ENCODE peak calls at places on chromosomes 11 and 22, in nine cellular contexts. Q, M, U, S, K, V, J, H and Y are unnamed samples.

GRCh38 chr11:100756556-100756955 is 69.5 kb downstream of the ARHGAP42 start:
- DNase-seq in Q (peak), M (no peak), U (no peak), S (no peak), K (no peak), V (no peak), J (no peak), H (no peak), Y (no peak)

GRCh38 chr22:41485033-41485432 is 16.1 kb downstream of the ACO2 start:
- DNase-seq in Q (no peak), M (no peak), U (peak), S (no peak), K (no peak), V (no peak), J (no peak), H (no peak), Y (no peak)

GRCh38 chr11:116644948-116645305 is 127.9 kb downstream of the BUD13 start:
- DNase-seq in Q (no peak), M (no peak), U (peak), S (no peak), K (no peak), V (no peak), J (no peak), H (no peak), Y (no peak)

GRCh38 chr11:93128574-93128973 is 69.2 kb downstream of the SLC36A4 start:
- DNase-seq in Q (no peak), M (no peak), U (no peak), S (no peak), K (no peak), V (no peak), J (no peak), H (no peak), Y (no peak)

GRCh38 chr22:32421484-32421883 is 9.4 kb upstream of the RTCB start:
- DNase-seq in Q (no peak), M (no peak), U (no peak), S (no peak), K (no peak), V (no peak), J (no peak), H (no peak), Y (no peak)

GRCh38 chr11:74084796-74085541 is 76.1 kb upstream of the UCP3 start:
- DNase-seq in Q (peak), M (no peak), U (no peak), S (no peak), K (no peak), V (no peak), J (no peak), H (no peak), Y (no peak)

GRCh38 chr11:123231263-123231662 is 36.2 kb upstream of the CLMP start:
- DNase-seq in Q (peak), M (no peak), U (no peak), S (no peak), K (no peak), V (no peak), J (no peak), H (no peak), Y (no peak)

GRCh38 chr11:127345819-127346459 is 345.4 kb upstream of the KIRREL3 start:
- DNase-seq in Q (peak), M (no peak), U (no peak), S (no peak), K (no peak), V (peak), J (peak), H (no peak), Y (peak)

GRCh38 chr11:111461460-111462240 is 50.5 kb downstream of the BTG4 start:
- DNase-seq in Q (no peak), M (no peak), U (no peak), S (no peak), K (no peak), V (no peak), J (peak), H (no peak), Y (no peak)

GRCh38 chr11:2704356-2704755 is 4.6 kb upstream of the KCNQ1OT1 start:
- DNase-seq in Q (no peak), M (no peak), U (no peak), S (no peak), K (no peak), V (no peak), J (no peak), H (no peak), Y (no peak)

GRCh38 chr11:126410649-126411048 is 55.2 kb downstream of the ST3GAL4 start:
- DNase-seq in Q (peak), M (peak), U (no peak), S (no peak), K (no peak), V (no peak), J (no peak), H (no peak), Y (no peak)

GRCh38 chr11:117887431-117888139 is 11.1 kb upstream of the FXYD6 start:
- DNase-seq in Q (no peak), M (no peak), U (peak), S (no peak), K (no peak), V (no peak), J (no peak), H (no peak), Y (no peak)

GRCh38 chr11:132576706-132577105 is 955.6 kb downstream of the OPCML start:
- DNase-seq in Q (peak), M (no peak), U (no peak), S (no peak), K (no peak), V (no peak), J (no peak), H (no peak), Y (no peak)

GRCh38 chr22:30605449-30606110 is 1.4 kb upstream of the TCN2 start:
- DNase-seq in Q (peak), M (peak), U (peak), S (no peak), K (peak), V (peak), J (peak), H (peak), Y (no peak)

GRCh38 chr11:133726576-133726975 is 118.7 kb downstream of the SPATA19 start:
- DNase-seq in Q (no peak), M (no peak), U (no peak), S (no peak), K (no peak), V (no peak), J (no peak), H (no peak), Y (no peak)

GRCh38 chr11:59173080-59173963 is 1.4 kb downstream of the DTX4 start:
- DNase-seq in Q (peak), M (peak), U (peak), S (no peak), K (no peak), V (no peak), J (no peak), H (no peak), Y (peak)

GRCh38 chr11:26465270-26465669 is 106.8 kb downstream of the MUC15 start:
- DNase-seq in Q (no peak), M (no peak), U (no peak), S (no peak), K (no peak), V (no peak), J (no peak), H (no peak), Y (no peak)

GRCh38 chr11:64994318-64994717 is 2.5 kb downstream of the BATF2 start:
- DNase-seq in Q (no peak), M (no peak), U (no peak), S (no peak), K (no peak), V (no peak), J (no peak), H (no peak), Y (no peak)

GRCh38 chr11:64998141-64998540 is 1.4 kb upstream of the BATF2 start:
- DNase-seq in Q (no peak), M (no peak), U (peak), S (no peak), K (no peak), V (peak), J (no peak), H (no peak), Y (no peak)

GRCh38 chr11:64996327-64996709 is 453 bp downstream of the BATF2 start:
- DNase-seq in Q (no peak), M (no peak), U (no peak), S (no peak), K (no peak), V (no peak), J (no peak), H (no peak), Y (no peak)

GRCh38 chr11:64998690-64999431 is 2.1 kb upstream of the BATF2 start:
- DNase-seq in Q (no peak), M (no peak), U (peak), S (no peak), K (no peak), V (peak), J (no peak), H (no peak), Y (no peak)

DNA sequence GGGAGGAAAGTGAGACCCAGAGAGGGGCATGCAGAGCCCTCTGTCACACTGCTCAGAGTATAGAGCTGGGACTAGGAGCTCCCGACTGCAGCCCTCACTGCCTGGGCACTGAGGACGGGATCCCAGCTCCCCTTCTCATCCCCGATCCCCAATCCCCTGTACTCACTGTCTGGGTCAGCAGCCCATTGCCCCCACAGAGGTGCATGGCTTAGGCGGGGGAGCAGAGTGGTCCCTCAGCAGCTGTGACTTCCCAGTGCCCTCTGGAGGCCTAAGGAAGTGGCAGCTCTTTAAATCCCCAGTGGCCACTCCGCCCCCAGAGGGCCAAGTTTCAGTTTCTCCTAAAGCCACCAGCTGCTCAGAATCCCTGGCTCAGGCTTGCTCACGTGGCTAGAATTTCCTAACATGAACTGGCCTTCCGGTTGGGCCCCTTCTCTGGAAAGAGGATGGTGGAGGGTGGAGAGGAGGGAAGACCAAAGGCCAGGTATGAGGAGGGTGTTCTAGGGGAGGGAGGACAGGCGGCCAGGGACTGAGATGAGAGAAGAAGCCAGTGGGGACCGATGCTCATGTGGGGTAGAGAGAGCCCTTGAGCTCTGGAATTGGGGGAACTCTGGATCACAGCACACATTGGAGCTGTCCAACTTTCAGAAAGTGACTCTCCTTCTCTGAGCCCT is at the start of gene BATF2:
- DNase-seq in Q (peak), M (peak), U (peak), S (no peak), K (peak), V (peak), J (peak), H (no peak), Y (no peak)
- TF ChIP-seq CTCF in Q (peak), M (peak), U (peak), S (no peak), K (peak), V (no peak), J (peak), H (no peak), Y (peak)

GRCh38 chr11:119067371-119068222 is at the start of gene VPS11:
- DNase-seq in Q (peak), M (peak), U (peak), S (peak), K (peak), V (peak), J (peak), H (peak), Y (peak)
- TF ChIP-seq CTCF in Q (no peak), M (no peak), U (no peak), S (no peak), K (no peak), V (no peak), J (no peak), H (no peak), Y (no peak)

DNA sequence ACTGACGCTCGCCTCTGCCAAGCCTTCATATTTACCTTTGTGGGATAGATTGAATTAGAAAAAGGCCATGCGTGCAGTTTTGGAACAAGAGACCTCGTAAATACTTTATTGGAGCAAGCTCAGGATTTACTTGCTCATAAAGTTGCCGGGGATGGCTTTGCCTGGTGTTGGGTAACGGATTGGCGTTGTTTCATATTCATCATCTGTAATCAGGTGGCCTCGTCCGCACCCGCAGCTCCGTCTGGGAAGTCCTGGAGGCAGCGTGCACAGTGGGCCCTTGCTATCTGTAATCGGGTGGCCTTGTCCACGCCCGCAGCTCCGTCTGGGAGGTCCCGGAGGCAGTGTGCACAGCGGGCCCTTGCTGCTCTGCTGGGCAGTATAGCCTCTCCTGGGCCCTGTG is 1209.3 kb downstream of the BRD1 start:
- DNase-seq in Q (no peak), M (no peak), U (no peak), S (no peak), K (no peak), V (no peak), J (no peak), H (no peak), Y (no peak)
- TF ChIP-seq CTCF in Q (no peak), M (no peak), U (no peak), S (no peak), K (no peak), V (no peak), J (no peak), H (no peak), Y (no peak)

GRCh38 chr22:37420656-37421467 is 6.4 kb downstream of the ELFN2 start:
- DNase-seq in Q (no peak), M (no peak), U (no peak), S (no peak), K (no peak), V (no peak), J (no peak), H (no peak), Y (no peak)
- TF ChIP-seq CTCF in Q (no peak), M (no peak), U (no peak), S (no peak), K (no peak), V (no peak), J (no peak), H (no peak), Y (no peak)